ENCODE peak calls at places on chromosomes 6 and 20, in eight cellular contexts. One of them, this sample, is unnamed.

GRCh38 chr6:121435444-121436069 is at the start of gene GJA1:
- DNase-seq in adipocyte: peak; percentile 92
- DNase-seq in left ventricle myocardium inferior: no peak
- DNase-seq in astrocyte of the spinal cord: peak; percentile 92
- DNase-seq in WERI-Rb-1: no peak
- DNase-seq in psoas muscle: no peak
- DNase-seq in cardiac muscle cell: peak; percentile 85
- DNase-seq in lower lobe of right lung: no peak
- DNase-seq in this sample: peak; percentile 89

GRCh38 chr6:1821188-1822183 is 211.8 kb downstream of the FOXC1 start:
- DNase-seq in adipocyte: peak; percentile 78
- DNase-seq in left ventricle myocardium inferior: no peak
- DNase-seq in astrocyte of the spinal cord: peak; percentile 21
- DNase-seq in WERI-Rb-1: no peak
- DNase-seq in psoas muscle: no peak
- DNase-seq in cardiac muscle cell: peak; percentile 42
- DNase-seq in lower lobe of right lung: no peak
- DNase-seq in this sample: peak; percentile 49

GRCh38 chr6:27863962-27864905 is 48.0 kb downstream of the OR2B2 start:
- DNase-seq in adipocyte: peak; percentile 40
- DNase-seq in left ventricle myocardium inferior: no peak
- DNase-seq in astrocyte of the spinal cord: peak; percentile 27
- DNase-seq in WERI-Rb-1: no peak
- DNase-seq in psoas muscle: no peak
- DNase-seq in cardiac muscle cell: peak; percentile 36
- DNase-seq in lower lobe of right lung: peak; percentile 60
- DNase-seq in this sample: peak; percentile 29

GRCh38 chr20:53870426-53871199 is 199.8 kb downstream of the BCAS1 start:
- DNase-seq in adipocyte: no peak
- DNase-seq in left ventricle myocardium inferior: no peak
- DNase-seq in astrocyte of the spinal cord: no peak
- DNase-seq in WERI-Rb-1: no peak
- DNase-seq in psoas muscle: no peak
- DNase-seq in cardiac muscle cell: no peak
- DNase-seq in lower lobe of right lung: no peak
- DNase-seq in this sample: no peak

GRCh38 chr6:128302942-128303341 is 217.5 kb downstream of the PTPRK start:
- DNase-seq in adipocyte: no peak
- DNase-seq in left ventricle myocardium inferior: no peak
- DNase-seq in astrocyte of the spinal cord: no peak
- DNase-seq in WERI-Rb-1: no peak
- DNase-seq in psoas muscle: no peak
- DNase-seq in cardiac muscle cell: no peak
- DNase-seq in lower lobe of right lung: no peak
- DNase-seq in this sample: no peak

GRCh38 chr20:49560646-49561045 is 7.3 kb downstream of the PTGIS start:
- DNase-seq in adipocyte: no peak
- DNase-seq in left ventricle myocardium inferior: no peak
- DNase-seq in astrocyte of the spinal cord: no peak
- DNase-seq in WERI-Rb-1: no peak
- DNase-seq in psoas muscle: no peak
- DNase-seq in cardiac muscle cell: no peak
- DNase-seq in lower lobe of right lung: no peak
- DNase-seq in this sample: no peak

GRCh38 chr20:19371112-19371511 is 158.7 kb downstream of the SLC24A3 start:
- DNase-seq in adipocyte: no peak
- DNase-seq in left ventricle myocardium inferior: no peak
- DNase-seq in astrocyte of the spinal cord: no peak
- DNase-seq in WERI-Rb-1: no peak
- DNase-seq in psoas muscle: no peak
- DNase-seq in cardiac muscle cell: no peak
- DNase-seq in lower lobe of right lung: no peak
- DNase-seq in this sample: no peak

GRCh38 chr20:13883425-13883824 is 98.6 kb downstream of the NDUFAF5 start:
- DNase-seq in adipocyte: no peak
- DNase-seq in left ventricle myocardium inferior: no peak
- DNase-seq in astrocyte of the spinal cord: no peak
- DNase-seq in WERI-Rb-1: peak; percentile 11
- DNase-seq in psoas muscle: no peak
- DNase-seq in cardiac muscle cell: no peak
- DNase-seq in lower lobe of right lung: no peak
- DNase-seq in this sample: no peak

GRCh38 chr6:88920777-88921728 is 42.4 kb downstream of the RNGTT start:
- DNase-seq in adipocyte: peak; percentile 75
- DNase-seq in left ventricle myocardium inferior: no peak
- DNase-seq in astrocyte of the spinal cord: no peak
- DNase-seq in WERI-Rb-1: no peak
- DNase-seq in psoas muscle: no peak
- DNase-seq in cardiac muscle cell: peak; percentile 12
- DNase-seq in lower lobe of right lung: no peak
- DNase-seq in this sample: no peak

GRCh38 chr6:88983532-88983931 is 20.1 kb upstream of the RNGTT start:
- DNase-seq in adipocyte: peak; percentile 62
- DNase-seq in left ventricle myocardium inferior: no peak
- DNase-seq in astrocyte of the spinal cord: peak; percentile 45
- DNase-seq in WERI-Rb-1: peak; percentile 62
- DNase-seq in psoas muscle: no peak
- DNase-seq in cardiac muscle cell: peak; percentile 74
- DNase-seq in lower lobe of right lung: no peak
- DNase-seq in this sample: peak; percentile 75

GRCh38 chr20:19789446-19789845 is 31.4 kb downstream of the RIN2 start:
- DNase-seq in adipocyte: no peak
- DNase-seq in left ventricle myocardium inferior: no peak
- DNase-seq in astrocyte of the spinal cord: no peak
- DNase-seq in WERI-Rb-1: no peak
- DNase-seq in psoas muscle: no peak
- DNase-seq in cardiac muscle cell: no peak
- DNase-seq in lower lobe of right lung: no peak
- DNase-seq in this sample: no peak

GRCh38 chr20:47215653-47216397 is 140.7 kb downstream of the ZMYND8 start:
- DNase-seq in adipocyte: no peak
- DNase-seq in left ventricle myocardium inferior: no peak
- DNase-seq in astrocyte of the spinal cord: no peak
- DNase-seq in WERI-Rb-1: no peak
- DNase-seq in psoas muscle: peak; percentile 8
- DNase-seq in cardiac muscle cell: no peak
- DNase-seq in lower lobe of right lung: no peak
- DNase-seq in this sample: no peak

GRCh38 chr6:152632383-152632782 is 4.8 kb downstream of the SYNE1 start:
- DNase-seq in adipocyte: no peak
- DNase-seq in left ventricle myocardium inferior: no peak
- DNase-seq in astrocyte of the spinal cord: no peak
- DNase-seq in WERI-Rb-1: no peak
- DNase-seq in psoas muscle: no peak
- DNase-seq in cardiac muscle cell: no peak
- DNase-seq in lower lobe of right lung: no peak
- DNase-seq in this sample: no peak

GRCh38 chr6:152636675-152637421 is at the start of gene SYNE1:
- DNase-seq in adipocyte: peak; percentile 67
- DNase-seq in left ventricle myocardium inferior: peak; percentile 54
- DNase-seq in astrocyte of the spinal cord: peak; percentile 18
- DNase-seq in WERI-Rb-1: peak; percentile 32
- DNase-seq in psoas muscle: peak; percentile 59
- DNase-seq in cardiac muscle cell: peak; percentile 47
- DNase-seq in lower lobe of right lung: peak; percentile 78
- DNase-seq in this sample: peak; percentile 22

GRCh38 chr6:152635949-152636674 is 1.1 kb downstream of the SYNE1 start:
- DNase-seq in adipocyte: peak; percentile 58
- DNase-seq in left ventricle myocardium inferior: peak; percentile 27
- DNase-seq in astrocyte of the spinal cord: peak; percentile 24
- DNase-seq in WERI-Rb-1: no peak
- DNase-seq in psoas muscle: no peak
- DNase-seq in cardiac muscle cell: peak; percentile 53
- DNase-seq in lower lobe of right lung: peak; percentile 57
- DNase-seq in this sample: peak; percentile 46

GRCh38 chr6:152634773-152635172 is 2.4 kb downstream of the SYNE1 start:
- DNase-seq in adipocyte: no peak
- DNase-seq in left ventricle myocardium inferior: no peak
- DNase-seq in astrocyte of the spinal cord: no peak
- DNase-seq in WERI-Rb-1: no peak
- DNase-seq in psoas muscle: no peak
- DNase-seq in cardiac muscle cell: no peak
- DNase-seq in lower lobe of right lung: peak; percentile 53
- DNase-seq in this sample: no peak

GRCh38 chr6:152637422-152638047 is 373 bp upstream of the SYNE1 start:
- DNase-seq in adipocyte: peak; percentile 4
- DNase-seq in left ventricle myocardium inferior: no peak
- DNase-seq in astrocyte of the spinal cord: peak; percentile 13
- DNase-seq in WERI-Rb-1: no peak
- DNase-seq in psoas muscle: no peak
- DNase-seq in cardiac muscle cell: peak; percentile 15
- DNase-seq in lower lobe of right lung: no peak
- DNase-seq in this sample: peak; percentile 21
- H3K4me3 ChIP-seq in adipocyte: peak overlapping the region; percentile 86
- H3K4me3 ChIP-seq in left ventricle myocardium inferior: peak overlapping the region; percentile 80
- H3K4me3 ChIP-seq in astrocyte of the spinal cord: peak overlapping the region; percentile 47
- H3K4me3 ChIP-seq in WERI-Rb-1: peak overlapping the region; percentile 43
- H3K4me3 ChIP-seq in psoas muscle: peak overlapping the region; percentile 71
- H3K4me3 ChIP-seq in cardiac muscle cell: peak overlapping the region; percentile 51
- H3K4me3 ChIP-seq in lower lobe of right lung: peak overlapping the region; percentile 73
- H3K4me3 ChIP-seq in this sample: peak overlapping the region; percentile 64

GRCh38 chr6:48067148-48067709 is 43.8 kb downstream of the PTCHD4 start:
- DNase-seq in adipocyte: no peak
- DNase-seq in left ventricle myocardium inferior: no peak
- DNase-seq in astrocyte of the spinal cord: no peak
- DNase-seq in WERI-Rb-1: no peak
- DNase-seq in psoas muscle: no peak
- DNase-seq in cardiac muscle cell: no peak
- DNase-seq in lower lobe of right lung: no peak
- DNase-seq in this sample: no peak
- H3K4me3 ChIP-seq in adipocyte: no peak overlapping the region
- H3K4me3 ChIP-seq in left ventricle myocardium inferior: no peak overlapping the region
- H3K4me3 ChIP-seq in astrocyte of the spinal cord: no peak overlapping the region
- H3K4me3 ChIP-seq in WERI-Rb-1: no peak overlapping the region
- H3K4me3 ChIP-seq in psoas muscle: no peak overlapping the region
- H3K4me3 ChIP-seq in cardiac muscle cell: no peak overlapping the region
- H3K4me3 ChIP-seq in lower lobe of right lung: no peak overlapping the region
- H3K4me3 ChIP-seq in this sample: no peak overlapping the region

DNA sequence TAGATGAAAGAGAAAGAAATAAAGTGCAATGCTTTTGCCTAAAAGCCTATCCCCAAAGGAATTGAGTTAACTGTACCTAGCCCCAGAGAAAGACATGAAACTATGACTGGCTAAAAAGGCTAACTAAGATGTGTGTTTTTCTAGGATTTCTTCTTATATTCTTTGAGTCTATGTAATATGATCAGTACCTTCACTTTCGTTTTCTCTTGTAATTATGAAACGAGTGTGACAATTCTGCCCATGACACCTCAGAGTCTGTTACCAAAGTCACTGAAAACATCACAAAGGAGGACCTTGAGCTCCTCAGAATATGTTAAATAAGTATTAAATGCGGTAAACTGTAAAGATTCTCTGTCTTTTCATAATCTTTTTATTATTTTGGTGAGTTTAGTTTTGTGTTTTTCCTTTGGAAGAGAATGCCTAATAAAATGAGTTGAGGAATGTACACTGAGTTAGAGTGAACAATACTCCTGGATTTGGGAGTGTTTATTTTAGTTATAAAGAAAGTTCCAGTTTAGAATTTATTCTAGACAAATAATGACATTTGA is 141.3 kb downstream of the FUT9 start:
- DNase-seq in adipocyte: no peak
- DNase-seq in left ventricle myocardium inferior: no peak
- DNase-seq in astrocyte of the spinal cord: peak; percentile 14
- DNase-seq in WERI-Rb-1: no peak
- DNase-seq in psoas muscle: no peak
- DNase-seq in cardiac muscle cell: no peak
- DNase-seq in lower lobe of right lung: no peak
- DNase-seq in this sample: no peak
- H3K4me3 ChIP-seq in adipocyte: peak overlapping the region; percentile 47
- H3K4me3 ChIP-seq in left ventricle myocardium inferior: no peak overlapping the region
- H3K4me3 ChIP-seq in astrocyte of the spinal cord: no peak overlapping the region
- H3K4me3 ChIP-seq in WERI-Rb-1: no peak overlapping the region
- H3K4me3 ChIP-seq in psoas muscle: no peak overlapping the region
- H3K4me3 ChIP-seq in cardiac muscle cell: no peak overlapping the region
- H3K4me3 ChIP-seq in lower lobe of right lung: no peak overlapping the region
- H3K4me3 ChIP-seq in this sample: no peak overlapping the region

GRCh38 chr6:45424628-45424955 is 46.9 kb upstream of the SUPT3H start:
- DNase-seq in adipocyte: no peak
- DNase-seq in left ventricle myocardium inferior: no peak
- DNase-seq in astrocyte of the spinal cord: no peak
- DNase-seq in WERI-Rb-1: no peak
- DNase-seq in psoas muscle: no peak
- DNase-seq in cardiac muscle cell: no peak
- DNase-seq in lower lobe of right lung: no peak
- DNase-seq in this sample: no peak
- H3K4me3 ChIP-seq in adipocyte: peak overlapping the region; percentile 96
- H3K4me3 ChIP-seq in left ventricle myocardium inferior: peak overlapping the region; percentile 75
- H3K4me3 ChIP-seq in astrocyte of the spinal cord: peak overlapping the region; percentile 79
- H3K4me3 ChIP-seq in WERI-Rb-1: no peak overlapping the region
- H3K4me3 ChIP-seq in psoas muscle: peak overlapping the region; percentile 73
- H3K4me3 ChIP-seq in cardiac muscle cell: no peak overlapping the region
- H3K4me3 ChIP-seq in lower lobe of right lung: peak overlapping the region; percentile 60
- H3K4me3 ChIP-seq in this sample: peak overlapping the region; percentile 95

GRCh38 chr6:8230357-8230756 is 128.0 kb upstream of the EEF1E1 start:
- DNase-seq in adipocyte: no peak
- DNase-seq in left ventricle myocardium inferior: no peak
- DNase-seq in astrocyte of the spinal cord: no peak
- DNase-seq in WERI-Rb-1: no peak
- DNase-seq in psoas muscle: no peak
- DNase-seq in cardiac muscle cell: no peak
- DNase-seq in lower lobe of right lung: no peak
- DNase-seq in this sample: no peak
- H3K4me3 ChIP-seq in adipocyte: no peak overlapping the region
- H3K4me3 ChIP-seq in left ventricle myocardium inferior: no peak overlapping the region
- H3K4me3 ChIP-seq in astrocyte of the spinal cord: no peak overlapping the region
- H3K4me3 ChIP-seq in WERI-Rb-1: no peak overlapping the region
- H3K4me3 ChIP-seq in psoas muscle: no peak overlapping the region
- H3K4me3 ChIP-seq in cardiac muscle cell: no peak overlapping the region
- H3K4me3 ChIP-seq in lower lobe of right lung: no peak overlapping the region
- H3K4me3 ChIP-seq in this sample: no peak overlapping the region

GRCh38 chr6:137492771-137493217 is 1.4 kb downstream of the OLIG3 start:
- DNase-seq in adipocyte: no peak
- DNase-seq in left ventricle myocardium inferior: no peak
- DNase-seq in astrocyte of the spinal cord: no peak
- DNase-seq in WERI-Rb-1: no peak
- DNase-seq in psoas muscle: no peak
- DNase-seq in cardiac muscle cell: no peak
- DNase-seq in lower lobe of right lung: no peak
- DNase-seq in this sample: no peak
- H3K4me3 ChIP-seq in adipocyte: no peak overlapping the region
- H3K4me3 ChIP-seq in left ventricle myocardium inferior: peak overlapping the region; percentile 34
- H3K4me3 ChIP-seq in astrocyte of the spinal cord: no peak overlapping the region
- H3K4me3 ChIP-seq in WERI-Rb-1: no peak overlapping the region
- H3K4me3 ChIP-seq in psoas muscle: peak overlapping the region; percentile 46
- H3K4me3 ChIP-seq in cardiac muscle cell: no peak overlapping the region
- H3K4me3 ChIP-seq in lower lobe of right lung: peak overlapping the region; percentile 23
- H3K4me3 ChIP-seq in this sample: no peak overlapping the region

GRCh38 chr6:32148722-32149576 is 2.8 kb downstream of the PRRT1 start:
- DNase-seq in adipocyte: no peak
- DNase-seq in left ventricle myocardium inferior: no peak
- DNase-seq in astrocyte of the spinal cord: peak; percentile 60
- DNase-seq in WERI-Rb-1: no peak
- DNase-seq in psoas muscle: peak; percentile 79
- DNase-seq in cardiac muscle cell: no peak
- DNase-seq in lower lobe of right lung: peak; percentile 74
- DNase-seq in this sample: peak; percentile 78
- H3K4me3 ChIP-seq in adipocyte: peak overlapping the region; percentile 75
- H3K4me3 ChIP-seq in left ventricle myocardium inferior: peak overlapping the region; percentile 52
- H3K4me3 ChIP-seq in astrocyte of the spinal cord: peak overlapping the region; percentile 32
- H3K4me3 ChIP-seq in WERI-Rb-1: no peak overlapping the region
- H3K4me3 ChIP-seq in psoas muscle: peak overlapping the region; percentile 38
- H3K4me3 ChIP-seq in cardiac muscle cell: no peak overlapping the region
- H3K4me3 ChIP-seq in lower lobe of right lung: peak overlapping the region; percentile 31
- H3K4me3 ChIP-seq in this sample: peak overlapping the region; percentile 47

This sample was measured in choroid plexus epithelial cell.